ENCODE peak calls at places on chromosomes 3 and 15, in ten cellular contexts. A, Q, M, U, Y, J, F, N, K and G are unnamed samples.

GRCh38 chr15:69012761-69013364 is 1.6 kb upstream of the NOX5 start:
- DNase-seq in J (no peak), A (no peak), K (no peak), Y (no peak), U (no peak), F (no peak), M (no peak), Q (no peak), N (no peak), G (no peak)

GRCh38 chr3:139202959-139203349 is 140.9 kb upstream of the MRPS22 start:
- DNase-seq in Q (no peak), Y (no peak), N (no peak), F (no peak), U (no peak), A (no peak), K (no peak), J (no peak), M (no peak), G (no peak)

GRCh38 chr3:15052335-15053242 is 12.5 kb downstream of the MRPS25 start:
- DNase-seq in Q (no peak), N (no peak), Y (no peak), J (no peak), F (no peak), A (no peak), K (no peak), U (no peak), M (no peak), G (no peak)

GRCh38 chr3:129424185-129424841 is 4.1 kb downstream of the EFCAB12 start:
- DNase-seq in U (peak), N (no peak), A (no peak), Q (no peak), M (no peak), Y (no peak), J (no peak), F (no peak), K (no peak), G (no peak)

GRCh38 chr3:127135241-127136023 is 57.5 kb upstream of the PRR23E start:
- DNase-seq in K (no peak), N (no peak), A (no peak), U (no peak), Q (no peak), F (peak), J (peak), Y (peak), M (no peak), G (peak)

GRCh38 chr3:123026551-123027291 is 842 bp downstream of the SEMA5B start:
- DNase-seq in N (peak), Y (no peak), M (no peak), J (peak), U (no peak), K (no peak), Q (peak), A (no peak), F (no peak), G (no peak)

GRCh38 chr3:54146383-54147239 is 24.3 kb downstream of the CACNA2D3 start:
- DNase-seq in Y (no peak), J (peak), U (peak), F (peak), M (peak), K (peak), Q (peak), N (peak), A (no peak), G (peak)

GRCh38 chr3:34725774-34726173 is 913.6 kb upstream of the ARPP21 start:
- DNase-seq in F (no peak), A (no peak), Q (no peak), N (no peak), U (no peak), M (no peak), Y (no peak), K (no peak), J (no peak), G (no peak)

GRCh38 chr3:14253022-14253761 is 74.6 kb downstream of the LSM3 start:
- DNase-seq in K (peak), Y (no peak), N (no peak), M (no peak), J (peak), F (no peak), A (no peak), U (no peak), Q (no peak), G (no peak)

GRCh38 chr15:62569460-62570404 is 404.6 kb upstream of the C2CD4B start:
- DNase-seq in J (peak), M (no peak), F (peak), Y (peak), U (peak), A (no peak), N (no peak), K (peak), Q (peak), G (peak)

GRCh38 chr3:131110087-131110486 is 83.4 kb downstream of the NEK11 start:
- DNase-seq in Y (peak), Q (no peak), N (no peak), J (peak), F (peak), A (no peak), M (no peak), U (peak), K (no peak), G (no peak)

GRCh38 chr3:48437812-48438211 is 2.1 kb downstream of the CCDC51 start:
- DNase-seq in F (no peak), Y (no peak), Q (no peak), U (no peak), K (no peak), N (no peak), M (no peak), A (no peak), J (no peak), G (no peak)

GRCh38 chr3:76310661-76311060 is 525.3 kb upstream of the ZNF717 start:
- DNase-seq in U (no peak), J (peak), N (no peak), K (no peak), Y (no peak), A (no peak), M (no peak), F (no peak), Q (no peak), G (no peak)

GRCh38 chr3:117285721-117286120 is 576.1 kb downstream of the TUSC7 start:
- DNase-seq in A (no peak), Q (peak), K (no peak), N (no peak), J (no peak), Y (no peak), M (no peak), F (no peak), U (no peak), G (no peak)

GRCh38 chr15:78804391-78804792 is 6.9 kb downstream of the ADAMTS7 start:
- DNase-seq in N (no peak), Y (no peak), J (no peak), K (no peak), M (no peak), U (no peak), F (no peak), Q (no peak), A (peak), G (no peak)

GRCh38 chr15:31020542-31020941 is 29.1 kb upstream of the MTMR10 start:
- DNase-seq in F (no peak), N (no peak), U (no peak), A (no peak), K (no peak), Q (no peak), J (no peak), Y (peak), M (no peak), G (no peak)